ENCODE peak calls at places on chromosome 20, in five cellular contexts. H, G, L, R and K are unnamed samples.

GRCh38 chr20:309306-309840 is 12.0 kb downstream of the ZCCHC3 start:
- DNase-seq in H (no peak), G (no peak), L (no peak), R (no peak), K (no peak)

GRCh38 chr20:51880188-51880587 is 77.9 kb upstream of the SALL4 start:
- DNase-seq in H (no peak), G (no peak), L (no peak), R (no peak), K (no peak)

GRCh38 chr20:53677447-53678314 is 84.0 kb upstream of the ZNF217 start:
- DNase-seq in H (no peak), G (no peak), L (peak), R (peak), K (no peak)

GRCh38 chr20:63543131-63543530 is 4.4 kb downstream of the SRMS start:
- DNase-seq in H (no peak), G (no peak), L (no peak), R (no peak), K (no peak)

GRCh38 chr20:19017104-19017690 is 195.2 kb upstream of the SLC24A3 start:
- DNase-seq in H (no peak), G (no peak), L (no peak), R (no peak), K (no peak)

GRCh38 chr20:33229843-33230242 is 6.0 kb upstream of the BPIFA1 start:
- DNase-seq in H (no peak), G (no peak), L (no peak), R (no peak), K (no peak)

GRCh38 chr20:1127840-1128239 is 9.4 kb downstream of the PSMF1 start:
- DNase-seq in H (no peak), G (no peak), L (no peak), R (no peak), K (no peak)

GRCh38 chr20:1827974-1828785 is 67.0 kb upstream of the SIRPA start:
- DNase-seq in H (no peak), G (no peak), L (peak), R (peak), K (no peak)

GRCh38 chr20:47501483-47502270 is at the start of gene NCOA3:
- DNase-seq in H (peak), G (peak), L (peak), R (peak), K (peak)

GRCh38 chr20:47498606-47499005 is 3.1 kb upstream of the NCOA3 start:
- DNase-seq in H (no peak), G (no peak), L (no peak), R (no peak), K (no peak)

GRCh38 chr20:47500554-47500953 is 1.1 kb upstream of the NCOA3 start:
- DNase-seq in H (no peak), G (no peak), L (no peak), R (no peak), K (no peak)

GRCh38 chr20:47501117-47501482 is 587 bp upstream of the NCOA3 start:
- DNase-seq in H (no peak), G (no peak), L (no peak), R (no peak), K (no peak)

DNA sequence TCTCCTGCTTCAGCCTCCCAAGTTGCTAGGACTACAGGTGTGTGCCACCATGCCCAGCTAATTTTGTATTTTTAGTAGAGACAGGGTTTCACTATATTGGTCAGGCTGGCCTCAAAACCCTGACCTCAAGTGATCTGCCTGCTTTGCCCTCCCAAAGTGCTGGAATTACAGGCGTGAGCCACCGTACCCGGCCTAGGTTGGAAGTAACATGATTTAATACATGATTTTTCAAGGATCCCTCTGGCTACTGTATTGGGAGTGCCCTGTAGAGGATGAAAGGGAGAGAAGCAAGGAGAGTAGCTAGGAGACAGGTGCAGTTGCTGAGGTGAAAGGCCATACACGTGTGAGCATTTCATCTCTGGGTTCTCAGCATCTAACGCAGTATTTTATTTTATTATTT is 2.6 kb upstream of the NCOA3 start:
- DNase-seq in H (no peak), G (no peak), L (no peak), R (no peak), K (no peak)
- TF ChIP-seq CTCF in H (no peak), G (no peak), L (no peak), R (no peak), K (no peak)

GRCh38 chr20:20174089-20174835 is 121.9 kb downstream of the CFAP61 start:
- DNase-seq in H (no peak), G (no peak), L (no peak), R (no peak), K (no peak)
- TF ChIP-seq CTCF in H (no peak), G (no peak), L (no peak), R (no peak), K (no peak)

GRCh38 chr20:16284385-16285100 is 288.7 kb downstream of the KIF16B start:
- DNase-seq in H (no peak), G (no peak), L (no peak), R (no peak), K (no peak)

GRCh38 chr20:16280219-16280618 is 293.0 kb downstream of the KIF16B start:
- DNase-seq in H (no peak), G (no peak), L (no peak), R (no peak), K (no peak)

GRCh38 chr20:16283307-16283706 is 289.9 kb downstream of the KIF16B start:
- DNase-seq in H (no peak), G (no peak), L (no peak), R (no peak), K (no peak)

GRCh38 chr20:16283978-16284377 is 289.3 kb downstream of the KIF16B start:
- DNase-seq in H (no peak), G (no peak), L (no peak), R (no peak), K (no peak)

GRCh38 chr20:16279320-16279719 is 293.9 kb downstream of the KIF16B start:
- DNase-seq in H (no peak), G (no peak), L (no peak), R (no peak), K (no peak)
- TF ChIP-seq CTCF in H (no peak), G (no peak), L (no peak), R (no peak), K (no peak)

GRCh38 chr20:46089338-46090094 is at the start of gene NCOA5:
- DNase-seq in H (peak), G (peak), L (peak), R (peak), K (peak)

GRCh38 chr20:46084805-46085792 is 4.7 kb downstream of the NCOA5 start:
- DNase-seq in H (no peak), G (no peak), L (no peak), R (no peak), K (no peak)

GRCh38 chr20:46089076-46089337 is 755 bp downstream of the NCOA5 start:
- DNase-seq in H (no peak), G (no peak), L (no peak), R (no peak), K (no peak)

GRCh38 chr20:46088409-46089075 is 1.2 kb downstream of the NCOA5 start:
- DNase-seq in H (no peak), G (no peak), L (no peak), R (no peak), K (no peak)

DNA sequence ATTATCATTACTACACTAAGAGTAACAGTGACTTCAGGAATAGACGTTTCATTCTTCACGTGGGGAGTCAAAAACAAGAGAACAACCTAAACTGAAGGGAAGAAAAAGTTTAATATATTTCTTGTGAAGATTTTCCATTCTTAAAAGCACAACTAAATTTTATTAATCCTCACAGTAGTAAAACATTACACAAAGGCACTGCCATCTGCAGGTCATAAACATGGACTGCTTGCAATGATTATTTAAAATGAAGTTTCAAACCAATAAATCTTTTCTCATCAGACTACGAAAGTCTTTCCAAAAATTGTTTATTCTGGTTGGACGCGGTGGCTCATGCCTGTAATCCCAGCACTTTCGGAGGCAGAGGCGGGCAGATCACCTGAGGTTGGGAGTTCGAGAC is 2.6 kb downstream of the NCOA5 start:
- DNase-seq in H (no peak), G (no peak), L (no peak), R (no peak), K (no peak)
- TF ChIP-seq CTCF in H (no peak), G (no peak), L (peak), R (peak), K (peak)

DNA sequence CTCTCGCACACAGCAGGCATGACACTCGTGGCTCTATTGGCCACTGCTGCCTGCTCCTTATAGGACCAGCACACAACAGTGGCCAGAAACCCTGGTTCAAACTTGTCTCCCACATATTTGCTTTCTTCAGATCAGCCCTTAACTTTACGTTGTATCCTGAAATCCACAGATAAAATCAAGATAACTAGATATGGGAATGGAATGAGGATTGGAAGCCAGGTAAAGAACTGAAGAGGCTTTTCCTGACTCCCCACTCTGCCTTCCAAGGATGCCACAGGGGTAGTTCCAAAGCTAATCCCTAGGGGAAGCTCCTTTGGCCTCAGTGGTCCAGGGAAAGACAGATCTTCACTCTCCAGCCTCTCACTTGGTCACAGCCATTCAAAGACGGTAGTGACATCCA is 86.5 kb downstream of the INSM1 start:
- DNase-seq in H (no peak), G (no peak), L (no peak), R (no peak), K (no peak)
- TF ChIP-seq CTCF in H (no peak), G (no peak), L (no peak), R (no peak), K (no peak)

GRCh38 chr20:47019106-47019824 is 124.6 kb downstream of the EYA2 start:
- DNase-seq in H (no peak), G (peak), L (no peak), R (no peak), K (peak)
- TF ChIP-seq CTCF in H (no peak), G (no peak), L (no peak), R (no peak), K (no peak)

GRCh38 chr20:44475694-44476560 is at the start of gene TTPAL:
- DNase-seq in H (peak), G (no peak), L (peak), R (peak), K (no peak)
- TF ChIP-seq CTCF in H (peak), G (peak), L (peak), R (peak), K (peak)

GRCh38 chr20:44001667-44002596 is 87.3 kb downstream of the TOX2 start:
- DNase-seq in H (no peak), G (no peak), L (no peak), R (no peak), K (no peak)
- TF ChIP-seq CTCF in H (no peak), G (no peak), L (no peak), R (no peak), K (no peak)